ENCODE peak calls at places on chromosomes 12 and 14, in ten cellular contexts. One of them, this sample, is unnamed.

GRCh38 chr14:73462815-73463214 is 4.5 kb upstream of the NUMB start:
- DNase-seq in iris pigment epithelial cell: no peak
- DNase-seq in head of caudate nucleus: no peak
- DNase-seq in activated CD4-positive, alpha-beta T cell treated with anti-CD3 and anti-CD28 coated beads, Interleukin-2, amount 10 ng/mL, durations not matched to agents 7 days and 5 days: no peak
- DNase-seq in GM04504: peak; percentile 33
- DNase-seq in ELR: no peak
- DNase-seq in T-helper 1 cell: no peak
- DNase-seq in AG10803: peak; percentile 74
- DNase-seq in NCI-H460: no peak
- DNase-seq in activated B cell treated with CpG ODN at 0.5 μM for 24 hours: no peak
- DNase-seq in this sample: no peak

GRCh38 chr14:100407376-100408102 is 84.4 kb downstream of the SLC25A47 start:
- DNase-seq in iris pigment epithelial cell: no peak
- DNase-seq in head of caudate nucleus: no peak
- DNase-seq in activated CD4-positive, alpha-beta T cell treated with anti-CD3 and anti-CD28 coated beads, Interleukin-2, amount 10 ng/mL, durations not matched to agents 7 days and 5 days: no peak
- DNase-seq in GM04504: no peak
- DNase-seq in ELR: no peak
- DNase-seq in T-helper 1 cell: no peak
- DNase-seq in AG10803: no peak
- DNase-seq in NCI-H460: peak; percentile 92
- DNase-seq in activated B cell treated with CpG ODN at 0.5 μM for 24 hours: no peak
- DNase-seq in this sample: peak; percentile 32

GRCh38 chr14:93086441-93087055 is 29.2 kb downstream of the ITPK1 start:
- DNase-seq in iris pigment epithelial cell: no peak
- DNase-seq in head of caudate nucleus: no peak
- DNase-seq in activated CD4-positive, alpha-beta T cell treated with anti-CD3 and anti-CD28 coated beads, Interleukin-2, amount 10 ng/mL, durations not matched to agents 7 days and 5 days: no peak
- DNase-seq in GM04504: no peak
- DNase-seq in ELR: peak; percentile 47
- DNase-seq in T-helper 1 cell: no peak
- DNase-seq in AG10803: no peak
- DNase-seq in NCI-H460: no peak
- DNase-seq in activated B cell treated with CpG ODN at 0.5 μM for 24 hours: no peak
- DNase-seq in this sample: no peak

GRCh38 chr12:18054925-18055324 is 35.1 kb downstream of the RERGL start:
- DNase-seq in iris pigment epithelial cell: no peak
- DNase-seq in head of caudate nucleus: no peak
- DNase-seq in activated CD4-positive, alpha-beta T cell treated with anti-CD3 and anti-CD28 coated beads, Interleukin-2, amount 10 ng/mL, durations not matched to agents 7 days and 5 days: no peak
- DNase-seq in GM04504: no peak
- DNase-seq in ELR: peak; percentile 28
- DNase-seq in T-helper 1 cell: no peak
- DNase-seq in AG10803: no peak
- DNase-seq in NCI-H460: no peak
- DNase-seq in activated B cell treated with CpG ODN at 0.5 μM for 24 hours: no peak
- DNase-seq in this sample: no peak

GRCh38 chr14:78448483-78449094 is 278.4 kb downstream of the NRXN3 start:
- DNase-seq in iris pigment epithelial cell: peak; percentile 1
- DNase-seq in head of caudate nucleus: peak; percentile 79
- DNase-seq in activated CD4-positive, alpha-beta T cell treated with anti-CD3 and anti-CD28 coated beads, Interleukin-2, amount 10 ng/mL, durations not matched to agents 7 days and 5 days: peak; percentile 61
- DNase-seq in GM04504: no peak
- DNase-seq in ELR: peak; percentile 32
- DNase-seq in T-helper 1 cell: no peak
- DNase-seq in AG10803: peak; percentile 17
- DNase-seq in NCI-H460: peak; percentile 8
- DNase-seq in activated B cell treated with CpG ODN at 0.5 μM for 24 hours: no peak
- DNase-seq in this sample: no peak

GRCh38 chr14:99603471-99603933 is 505 bp downstream of the CCDC85C start:
- DNase-seq in iris pigment epithelial cell: peak; percentile 39
- DNase-seq in head of caudate nucleus: no peak
- DNase-seq in activated CD4-positive, alpha-beta T cell treated with anti-CD3 and anti-CD28 coated beads, Interleukin-2, amount 10 ng/mL, durations not matched to agents 7 days and 5 days: peak; percentile 42
- DNase-seq in GM04504: no peak
- DNase-seq in ELR: peak; percentile 71
- DNase-seq in T-helper 1 cell: peak; percentile 23
- DNase-seq in AG10803: peak; percentile 43
- DNase-seq in NCI-H460: no peak
- DNase-seq in activated B cell treated with CpG ODN at 0.5 μM for 24 hours: peak; percentile 54
- DNase-seq in this sample: peak; percentile 75

GRCh38 chr12:15752780-15753179 is 36.4 kb downstream of the EPS8 start:
- DNase-seq in iris pigment epithelial cell: peak; percentile 79
- DNase-seq in head of caudate nucleus: no peak
- DNase-seq in activated CD4-positive, alpha-beta T cell treated with anti-CD3 and anti-CD28 coated beads, Interleukin-2, amount 10 ng/mL, durations not matched to agents 7 days and 5 days: no peak
- DNase-seq in GM04504: no peak
- DNase-seq in ELR: peak; percentile 48
- DNase-seq in T-helper 1 cell: no peak
- DNase-seq in AG10803: peak; percentile 58
- DNase-seq in NCI-H460: no peak
- DNase-seq in activated B cell treated with CpG ODN at 0.5 μM for 24 hours: no peak
- DNase-seq in this sample: no peak

GRCh38 chr12:75294338-75294737 is 35.8 kb downstream of the CAPS2 start:
- DNase-seq in iris pigment epithelial cell: no peak
- DNase-seq in head of caudate nucleus: no peak
- DNase-seq in activated CD4-positive, alpha-beta T cell treated with anti-CD3 and anti-CD28 coated beads, Interleukin-2, amount 10 ng/mL, durations not matched to agents 7 days and 5 days: no peak
- DNase-seq in GM04504: no peak
- DNase-seq in ELR: no peak
- DNase-seq in T-helper 1 cell: no peak
- DNase-seq in AG10803: no peak
- DNase-seq in NCI-H460: no peak
- DNase-seq in activated B cell treated with CpG ODN at 0.5 μM for 24 hours: no peak
- DNase-seq in this sample: no peak

GRCh38 chr14:88983755-88984154 is 159.3 kb downstream of the TTC8 start:
- DNase-seq in iris pigment epithelial cell: peak; percentile 95
- DNase-seq in head of caudate nucleus: no peak
- DNase-seq in activated CD4-positive, alpha-beta T cell treated with anti-CD3 and anti-CD28 coated beads, Interleukin-2, amount 10 ng/mL, durations not matched to agents 7 days and 5 days: no peak
- DNase-seq in GM04504: peak; percentile 64
- DNase-seq in ELR: peak; percentile 93
- DNase-seq in T-helper 1 cell: no peak
- DNase-seq in AG10803: peak; percentile 90
- DNase-seq in NCI-H460: no peak
- DNase-seq in activated B cell treated with CpG ODN at 0.5 μM for 24 hours: no peak
- DNase-seq in this sample: no peak

GRCh38 chr14:34199585-34199984 is 248.7 kb upstream of the EGLN3 start:
- DNase-seq in iris pigment epithelial cell: peak; percentile 93
- DNase-seq in head of caudate nucleus: no peak
- DNase-seq in activated CD4-positive, alpha-beta T cell treated with anti-CD3 and anti-CD28 coated beads, Interleukin-2, amount 10 ng/mL, durations not matched to agents 7 days and 5 days: no peak
- DNase-seq in GM04504: no peak
- DNase-seq in ELR: peak; percentile 34
- DNase-seq in T-helper 1 cell: no peak
- DNase-seq in AG10803: peak; percentile 80
- DNase-seq in NCI-H460: no peak
- DNase-seq in activated B cell treated with CpG ODN at 0.5 μM for 24 hours: no peak
- DNase-seq in this sample: no peak

GRCh38 chr12:75665216-75665615 is 153.8 kb upstream of the KRR1 start:
- DNase-seq in iris pigment epithelial cell: peak; percentile 58
- DNase-seq in head of caudate nucleus: no peak
- DNase-seq in activated CD4-positive, alpha-beta T cell treated with anti-CD3 and anti-CD28 coated beads, Interleukin-2, amount 10 ng/mL, durations not matched to agents 7 days and 5 days: no peak
- DNase-seq in GM04504: no peak
- DNase-seq in ELR: peak; percentile 88
- DNase-seq in T-helper 1 cell: no peak
- DNase-seq in AG10803: peak; percentile 56
- DNase-seq in NCI-H460: no peak
- DNase-seq in activated B cell treated with CpG ODN at 0.5 μM for 24 hours: no peak
- DNase-seq in this sample: no peak

GRCh38 chr14:42911642-42912041 is 1305.0 kb downstream of the LRFN5 start:
- DNase-seq in iris pigment epithelial cell: peak; percentile 21
- DNase-seq in head of caudate nucleus: no peak
- DNase-seq in activated CD4-positive, alpha-beta T cell treated with anti-CD3 and anti-CD28 coated beads, Interleukin-2, amount 10 ng/mL, durations not matched to agents 7 days and 5 days: no peak
- DNase-seq in GM04504: no peak
- DNase-seq in ELR: peak; percentile 7
- DNase-seq in T-helper 1 cell: no peak
- DNase-seq in AG10803: no peak
- DNase-seq in NCI-H460: no peak
- DNase-seq in activated B cell treated with CpG ODN at 0.5 μM for 24 hours: no peak
- DNase-seq in this sample: no peak

GRCh38 chr14:83992857-83993256 is 1537.1 kb upstream of the FLRT2 start:
- DNase-seq in iris pigment epithelial cell: peak; percentile 84
- DNase-seq in head of caudate nucleus: no peak
- DNase-seq in activated CD4-positive, alpha-beta T cell treated with anti-CD3 and anti-CD28 coated beads, Interleukin-2, amount 10 ng/mL, durations not matched to agents 7 days and 5 days: no peak
- DNase-seq in GM04504: no peak
- DNase-seq in ELR: peak; percentile 10
- DNase-seq in T-helper 1 cell: no peak
- DNase-seq in AG10803: no peak
- DNase-seq in NCI-H460: no peak
- DNase-seq in activated B cell treated with CpG ODN at 0.5 μM for 24 hours: no peak
- DNase-seq in this sample: no peak

GRCh38 chr12:15757553-15758255 is 31.5 kb downstream of the EPS8 start:
- DNase-seq in iris pigment epithelial cell: peak; percentile 96
- DNase-seq in head of caudate nucleus: no peak
- DNase-seq in activated CD4-positive, alpha-beta T cell treated with anti-CD3 and anti-CD28 coated beads, Interleukin-2, amount 10 ng/mL, durations not matched to agents 7 days and 5 days: no peak
- DNase-seq in GM04504: peak; percentile 78
- DNase-seq in ELR: peak; percentile 95
- DNase-seq in T-helper 1 cell: no peak
- DNase-seq in AG10803: peak; percentile 91
- DNase-seq in NCI-H460: peak; percentile 22
- DNase-seq in activated B cell treated with CpG ODN at 0.5 μM for 24 hours: no peak
- DNase-seq in this sample: no peak

GRCh38 chr12:105840384-105840783 is 298.4 kb downstream of the NUAK1 start:
- DNase-seq in iris pigment epithelial cell: no peak
- DNase-seq in head of caudate nucleus: no peak
- DNase-seq in activated CD4-positive, alpha-beta T cell treated with anti-CD3 and anti-CD28 coated beads, Interleukin-2, amount 10 ng/mL, durations not matched to agents 7 days and 5 days: no peak
- DNase-seq in GM04504: no peak
- DNase-seq in ELR: no peak
- DNase-seq in T-helper 1 cell: no peak
- DNase-seq in AG10803: no peak
- DNase-seq in NCI-H460: no peak
- DNase-seq in activated B cell treated with CpG ODN at 0.5 μM for 24 hours: no peak
- DNase-seq in this sample: no peak

GRCh38 chr14:75427482-75428229 is at the start of gene JDP2:
- DNase-seq in iris pigment epithelial cell: peak; percentile 72
- DNase-seq in head of caudate nucleus: peak; percentile 79
- DNase-seq in activated CD4-positive, alpha-beta T cell treated with anti-CD3 and anti-CD28 coated beads, Interleukin-2, amount 10 ng/mL, durations not matched to agents 7 days and 5 days: peak; percentile 40
- DNase-seq in GM04504: peak; percentile 70
- DNase-seq in ELR: peak; percentile 66
- DNase-seq in T-helper 1 cell: no peak
- DNase-seq in AG10803: peak; percentile 86
- DNase-seq in NCI-H460: peak; percentile 68
- DNase-seq in activated B cell treated with CpG ODN at 0.5 μM for 24 hours: peak; percentile 57
- DNase-seq in this sample: peak; percentile 98

GRCh38 chr14:65222434-65222833 is 120.1 kb upstream of the MAX start:
- DNase-seq in iris pigment epithelial cell: peak; percentile 67
- DNase-seq in head of caudate nucleus: peak; percentile 54
- DNase-seq in activated CD4-positive, alpha-beta T cell treated with anti-CD3 and anti-CD28 coated beads, Interleukin-2, amount 10 ng/mL, durations not matched to agents 7 days and 5 days: peak; percentile 57
- DNase-seq in GM04504: no peak
- DNase-seq in ELR: peak; percentile 75
- DNase-seq in T-helper 1 cell: no peak
- DNase-seq in AG10803: peak; percentile 75
- DNase-seq in NCI-H460: peak; percentile 50
- DNase-seq in activated B cell treated with CpG ODN at 0.5 μM for 24 hours: no peak
- DNase-seq in this sample: peak; percentile 73

GRCh38 chr12:6056406-6057211 is 67.9 kb downstream of the VWF start:
- DNase-seq in iris pigment epithelial cell: no peak
- DNase-seq in head of caudate nucleus: peak; percentile 33
- DNase-seq in activated CD4-positive, alpha-beta T cell treated with anti-CD3 and anti-CD28 coated beads, Interleukin-2, amount 10 ng/mL, durations not matched to agents 7 days and 5 days: no peak
- DNase-seq in GM04504: no peak
- DNase-seq in ELR: peak; percentile 39
- DNase-seq in T-helper 1 cell: no peak
- DNase-seq in AG10803: no peak
- DNase-seq in NCI-H460: no peak
- DNase-seq in activated B cell treated with CpG ODN at 0.5 μM for 24 hours: no peak
- DNase-seq in this sample: no peak

GRCh38 chr12:34394211-34395055 is 372.1 kb downstream of the ALG10 start:
- DNase-seq in iris pigment epithelial cell: no peak
- DNase-seq in head of caudate nucleus: no peak
- DNase-seq in activated CD4-positive, alpha-beta T cell treated with anti-CD3 and anti-CD28 coated beads, Interleukin-2, amount 10 ng/mL, durations not matched to agents 7 days and 5 days: no peak
- DNase-seq in GM04504: no peak
- DNase-seq in ELR: no peak
- DNase-seq in T-helper 1 cell: no peak
- DNase-seq in AG10803: no peak
- DNase-seq in NCI-H460: no peak
- DNase-seq in activated B cell treated with CpG ODN at 0.5 μM for 24 hours: peak; percentile 9
- DNase-seq in this sample: peak; percentile 47

GRCh38 chr14:54221971-54222370 is 174.8 kb upstream of the CDKN3 start:
- DNase-seq in iris pigment epithelial cell: no peak
- DNase-seq in head of caudate nucleus: no peak
- DNase-seq in activated CD4-positive, alpha-beta T cell treated with anti-CD3 and anti-CD28 coated beads, Interleukin-2, amount 10 ng/mL, durations not matched to agents 7 days and 5 days: no peak
- DNase-seq in GM04504: no peak
- DNase-seq in ELR: no peak
- DNase-seq in T-helper 1 cell: no peak
- DNase-seq in AG10803: no peak
- DNase-seq in NCI-H460: no peak
- DNase-seq in activated B cell treated with CpG ODN at 0.5 μM for 24 hours: no peak
- DNase-seq in this sample: no peak

GRCh38 chr12:90682398-90682797 is 272.6 kb downstream of the CCER1 start:
- DNase-seq in iris pigment epithelial cell: peak; percentile 55
- DNase-seq in head of caudate nucleus: no peak
- DNase-seq in activated CD4-positive, alpha-beta T cell treated with anti-CD3 and anti-CD28 coated beads, Interleukin-2, amount 10 ng/mL, durations not matched to agents 7 days and 5 days: no peak
- DNase-seq in GM04504: no peak
- DNase-seq in ELR: peak; percentile 52
- DNase-seq in T-helper 1 cell: no peak
- DNase-seq in AG10803: peak; percentile 50
- DNase-seq in NCI-H460: no peak
- DNase-seq in activated B cell treated with CpG ODN at 0.5 μM for 24 hours: no peak
- DNase-seq in this sample: no peak

GRCh38 chr14:21268612-21269251 is 510 bp downstream of the HNRNPC start:
- DNase-seq in iris pigment epithelial cell: peak; percentile 75
- DNase-seq in head of caudate nucleus: no peak
- DNase-seq in activated CD4-positive, alpha-beta T cell treated with anti-CD3 and anti-CD28 coated beads, Interleukin-2, amount 10 ng/mL, durations not matched to agents 7 days and 5 days: peak; percentile 59
- DNase-seq in GM04504: no peak
- DNase-seq in ELR: peak; percentile 72
- DNase-seq in T-helper 1 cell: no peak
- DNase-seq in AG10803: peak; percentile 66
- DNase-seq in NCI-H460: peak; percentile 56
- DNase-seq in activated B cell treated with CpG ODN at 0.5 μM for 24 hours: no peak
- DNase-seq in this sample: no peak

GRCh38 chr12:68609955-68610434 is 704 bp upstream of the RAP1B start:
- DNase-seq in iris pigment epithelial cell: peak; percentile 36
- DNase-seq in head of caudate nucleus: no peak
- DNase-seq in activated CD4-positive, alpha-beta T cell treated with anti-CD3 and anti-CD28 coated beads, Interleukin-2, amount 10 ng/mL, durations not matched to agents 7 days and 5 days: peak; percentile 37
- DNase-seq in GM04504: no peak
- DNase-seq in ELR: peak; percentile 58
- DNase-seq in T-helper 1 cell: no peak
- DNase-seq in AG10803: peak; percentile 52
- DNase-seq in NCI-H460: no peak
- DNase-seq in activated B cell treated with CpG ODN at 0.5 μM for 24 hours: no peak
- DNase-seq in this sample: no peak

GRCh38 chr14:81625343-81625742 is 91.7 kb upstream of the SEL1L start:
- DNase-seq in iris pigment epithelial cell: peak; percentile 21
- DNase-seq in head of caudate nucleus: no peak
- DNase-seq in activated CD4-positive, alpha-beta T cell treated with anti-CD3 and anti-CD28 coated beads, Interleukin-2, amount 10 ng/mL, durations not matched to agents 7 days and 5 days: no peak
- DNase-seq in GM04504: no peak
- DNase-seq in ELR: peak; percentile 27
- DNase-seq in T-helper 1 cell: no peak
- DNase-seq in AG10803: peak; percentile 1
- DNase-seq in NCI-H460: peak; percentile 41
- DNase-seq in activated B cell treated with CpG ODN at 0.5 μM for 24 hours: no peak
- DNase-seq in this sample: no peak

GRCh38 chr12:113016796-113017195 is 38.5 kb downstream of the OAS2 start:
- DNase-seq in iris pigment epithelial cell: no peak
- DNase-seq in head of caudate nucleus: no peak
- DNase-seq in activated CD4-positive, alpha-beta T cell treated with anti-CD3 and anti-CD28 coated beads, Interleukin-2, amount 10 ng/mL, durations not matched to agents 7 days and 5 days: no peak
- DNase-seq in GM04504: no peak
- DNase-seq in ELR: no peak
- DNase-seq in T-helper 1 cell: no peak
- DNase-seq in AG10803: no peak
- DNase-seq in NCI-H460: no peak
- DNase-seq in activated B cell treated with CpG ODN at 0.5 μM for 24 hours: no peak
- DNase-seq in this sample: no peak

GRCh38 chr14:71240866-71241520 is 333.7 kb downstream of the PCNX1 start:
- DNase-seq in iris pigment epithelial cell: no peak
- DNase-seq in head of caudate nucleus: no peak
- DNase-seq in activated CD4-positive, alpha-beta T cell treated with anti-CD3 and anti-CD28 coated beads, Interleukin-2, amount 10 ng/mL, durations not matched to agents 7 days and 5 days: no peak
- DNase-seq in GM04504: no peak
- DNase-seq in ELR: no peak
- DNase-seq in T-helper 1 cell: no peak
- DNase-seq in AG10803: no peak
- DNase-seq in NCI-H460: no peak
- DNase-seq in activated B cell treated with CpG ODN at 0.5 μM for 24 hours: no peak
- DNase-seq in this sample: no peak

GRCh38 chr12:84054811-84055210 is 857.8 kb downstream of the SLC6A15 start:
- DNase-seq in iris pigment epithelial cell: no peak
- DNase-seq in head of caudate nucleus: no peak
- DNase-seq in activated CD4-positive, alpha-beta T cell treated with anti-CD3 and anti-CD28 coated beads, Interleukin-2, amount 10 ng/mL, durations not matched to agents 7 days and 5 days: no peak
- DNase-seq in GM04504: no peak
- DNase-seq in ELR: no peak
- DNase-seq in T-helper 1 cell: no peak
- DNase-seq in AG10803: no peak
- DNase-seq in NCI-H460: no peak
- DNase-seq in activated B cell treated with CpG ODN at 0.5 μM for 24 hours: no peak
- DNase-seq in this sample: no peak

GRCh38 chr12:130526813-130527212 is 189.1 kb downstream of the PIWIL1 start:
- DNase-seq in iris pigment epithelial cell: no peak
- DNase-seq in head of caudate nucleus: no peak
- DNase-seq in activated CD4-positive, alpha-beta T cell treated with anti-CD3 and anti-CD28 coated beads, Interleukin-2, amount 10 ng/mL, durations not matched to agents 7 days and 5 days: peak; percentile 7
- DNase-seq in GM04504: no peak
- DNase-seq in ELR: no peak
- DNase-seq in T-helper 1 cell: no peak
- DNase-seq in AG10803: no peak
- DNase-seq in NCI-H460: peak; percentile 30
- DNase-seq in activated B cell treated with CpG ODN at 0.5 μM for 24 hours: no peak
- DNase-seq in this sample: no peak